ENCODE peak calls at places on chromosomes 3 and 15, in nine cellular contexts. E is cardiac muscle cell, F is PC-3, S is coronary artery, D is fibroblast of pulmonary artery, U is stomach, B is right lobe of liver, T is PC-9, G is choroid plexus epithelial cell. Q is an unnamed sample.

GRCh38 chr3:127071597-127072001 is 88.7 kb downstream of the PLXNA1 start:
- DNase-seq in T (no peak), B (no peak), S (no peak), E (no peak), D (no peak), F (no peak), G (no peak), U (no peak), Q (no peak)

GRCh38 chr15:48049736-48050135 is 71.1 kb upstream of the SLC24A5 start:
- DNase-seq in G (peak), U (no peak), S (no peak), D (no peak), B (no peak), E (no peak), T (no peak), F (no peak), Q (no peak)

GRCh38 chr3:37905987-37906674 is 44.5 kb downstream of the CTDSPL start:
- DNase-seq in S (no peak), F (no peak), B (no peak), T (no peak), E (peak), D (peak), U (no peak), G (peak), Q (peak)

GRCh38 chr15:90701880-90702630 is 15.1 kb upstream of the BLM start:
- DNase-seq in G (peak), B (no peak), U (no peak), F (no peak), E (no peak), S (no peak), D (peak), T (no peak), Q (peak)

GRCh38 chr15:98076021-98076816 is 115.7 kb downstream of the ARRDC4 start:
- DNase-seq in F (no peak), S (no peak), E (peak), B (no peak), D (no peak), G (peak), U (no peak), T (no peak), Q (peak)

GRCh38 chr15:83289160-83289559 is 4.7 kb upstream of the BNC1 start:
- DNase-seq in T (no peak), D (no peak), B (no peak), U (no peak), E (no peak), F (peak), G (no peak), S (no peak), Q (peak)

GRCh38 chr15:90994059-90994416 is 297 bp downstream of the PRC1 start:
- DNase-seq in G (no peak), T (no peak), D (no peak), S (no peak), B (peak), F (no peak), E (peak), U (peak), Q (no peak)

GRCh38 chr15:25803541-25803940 is 59.6 kb downstream of the ATP10A start:
- DNase-seq in T (no peak), S (peak), G (no peak), B (no peak), F (no peak), U (no peak), E (no peak), D (no peak), Q (no peak)

GRCh38 chr3:61682671-61683408 is 121.5 kb downstream of the PTPRG start:
- DNase-seq in S (no peak), E (no peak), B (no peak), D (no peak), T (peak), G (no peak), F (no peak), U (no peak), Q (peak)

GRCh38 chr3:172939651-172940293 is 189.2 kb downstream of the ECT2 start:
- DNase-seq in B (no peak), E (peak), S (no peak), F (peak), G (peak), T (no peak), U (no peak), D (peak), Q (no peak)

GRCh38 chr3:120429921-120430361 is 20.9 kb downstream of the FSTL1 start:
- DNase-seq in F (no peak), T (no peak), U (no peak), E (no peak), S (peak), G (peak), D (no peak), B (no peak), Q (peak)

GRCh38 chr3:171457263-171458055 is 2.7 kb downstream of the TNIK start:
- DNase-seq in U (no peak), B (no peak), S (no peak), D (no peak), T (no peak), E (peak), F (no peak), G (no peak), Q (no peak)

GRCh38 chr3:71753716-71754609 is at the start of gene GPR27:
- DNase-seq in B (peak), D (peak), T (no peak), E (peak), F (no peak), G (peak), U (no peak), S (no peak), Q (peak)

GRCh38 chr3:154142608-154143007 is 21.4 kb downstream of the ARHGEF26 start:
- DNase-seq in F (no peak), D (no peak), B (no peak), G (peak), E (no peak), S (no peak), U (no peak), T (no peak), Q (no peak)

GRCh38 chr15:53513431-53513830 is 246.0 kb downstream of the WDR72 start:
- DNase-seq in T (no peak), U (no peak), F (no peak), D (no peak), B (no peak), S (no peak), E (no peak), G (no peak), Q (no peak)

GRCh38 chr3:122902326-122902725 is 107.5 kb downstream of the SLC49A4 start:
- DNase-seq in B (no peak), G (peak), E (no peak), U (no peak), F (peak), D (no peak), S (no peak), T (peak), Q (peak)

GRCh38 chr3:31635586-31635985 is 102.9 kb downstream of the STT3B start:
- DNase-seq in B (no peak), T (no peak), G (peak), U (no peak), E (no peak), D (no peak), S (no peak), F (no peak), Q (no peak)

GRCh38 chr3:179323197-179323901 is 518 bp downstream of the ZNF639 start:
- DNase-seq in T (peak), G (peak), U (peak), E (peak), D (peak), F (peak), B (peak), S (peak), Q (peak)

GRCh38 chr15:29044506-29044905 is 158.7 kb downstream of the APBA2 start:
- DNase-seq in E (no peak), G (peak), F (no peak), S (peak), T (no peak), D (no peak), U (no peak), B (no peak), Q (no peak)

GRCh38 chr3:129701161-129701560 is 94.7 kb upstream of the PLXND1 start:
- DNase-seq in G (no peak), E (no peak), U (no peak), F (no peak), T (no peak), B (no peak), D (no peak), S (no peak), Q (no peak)

GRCh38 chr15:48516125-48516524 is 129.4 kb downstream of the FBN1 start:
- DNase-seq in U (no peak), B (no peak), D (peak), G (no peak), E (no peak), F (no peak), S (no peak), T (no peak), Q (no peak)

GRCh38 chr3:25592510-25592968 is 72.2 kb downstream of the TOP2B start:
- DNase-seq in D (peak), S (peak), F (peak), G (peak), E (peak), T (peak), U (no peak), B (no peak), Q (peak)
- TF ChIP-seq CTCF in D (peak), S (no peak), F (no peak), G (peak), E (peak), T (no peak), U (no peak), B (no peak), Q (peak)

DNA sequence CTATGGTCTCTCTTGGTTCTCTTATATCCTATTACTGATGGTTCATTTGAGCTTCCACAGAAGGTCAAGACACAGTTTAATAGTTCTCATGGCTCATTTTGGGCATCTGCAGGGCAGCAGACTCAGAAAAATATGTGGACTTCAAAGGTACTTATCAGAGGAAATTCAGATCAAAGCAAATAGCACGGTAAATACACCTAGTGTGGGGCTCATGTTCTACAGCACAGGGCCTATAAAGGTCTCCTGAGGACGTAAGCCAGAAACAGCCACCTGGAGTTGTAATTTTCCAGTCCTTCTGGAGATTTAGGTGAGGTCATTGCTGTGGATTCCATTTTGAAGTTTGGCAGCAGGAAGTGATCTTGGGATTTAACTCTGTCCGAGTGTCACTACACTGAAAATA is 134.5 kb upstream of the SGO1 start:
- DNase-seq in B (no peak), D (no peak), G (no peak), T (peak), U (peak), F (no peak), S (no peak), E (no peak), Q (no peak)
- TF ChIP-seq CTCF in B (no peak), D (no peak), G (no peak), T (no peak), U (no peak), F (no peak), S (no peak), E (no peak), Q (no peak)

GRCh38 chr3:184503647-184504046 is 57.9 kb upstream of the EPHB3 start:
- DNase-seq in T (no peak), D (no peak), E (no peak), S (no peak), G (no peak), U (no peak), B (no peak), F (no peak), Q (no peak)
- TF ChIP-seq CTCF in T (no peak), D (no peak), E (no peak), S (no peak), G (no peak), U (no peak), B (no peak), F (peak), Q (no peak)

DNA sequence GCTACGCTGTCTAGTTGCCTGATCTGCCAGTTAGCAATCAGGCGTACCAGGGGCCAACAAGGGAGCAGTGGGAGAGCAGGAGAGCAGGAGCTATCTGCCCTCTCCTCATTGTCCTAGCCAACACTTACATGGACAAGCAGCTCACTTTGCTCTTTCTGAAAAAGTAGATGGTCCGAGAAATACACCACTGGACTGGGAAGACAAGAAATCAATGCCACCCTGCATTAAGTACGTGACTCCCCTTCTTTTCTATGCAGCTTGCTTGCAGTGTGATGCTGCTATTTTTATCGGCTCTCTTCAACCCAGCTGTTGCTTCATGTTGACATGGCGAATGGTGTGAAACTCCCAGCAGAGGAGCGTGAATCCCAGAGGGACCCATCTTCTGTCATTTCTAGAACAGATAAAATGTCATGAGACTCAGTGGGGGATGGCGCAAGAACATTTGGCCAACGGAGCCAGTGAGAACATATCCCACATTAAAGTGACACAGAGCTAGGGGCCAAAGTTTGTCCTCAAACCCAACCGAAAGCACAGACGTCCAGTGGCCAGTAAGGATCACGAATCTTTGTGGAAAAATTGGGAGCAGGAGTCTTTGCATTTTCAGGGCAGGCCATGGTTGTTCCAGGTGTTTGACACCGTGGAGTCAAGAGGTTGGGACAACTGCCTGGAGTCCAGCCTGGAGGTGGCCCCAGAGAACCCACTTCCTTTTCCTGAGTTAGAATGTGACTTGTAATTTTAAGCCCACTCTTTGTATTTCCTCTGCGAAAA is 53.7 kb upstream of the MEF2A start:
- DNase-seq in U (no peak), S (no peak), T (no peak), G (peak), B (no peak), F (no peak), D (peak), E (peak), Q (no peak)
- TF ChIP-seq CTCF in U (no peak), S (no peak), T (no peak), G (no peak), B (no peak), F (no peak), D (no peak), E (no peak), Q (no peak)

DNA sequence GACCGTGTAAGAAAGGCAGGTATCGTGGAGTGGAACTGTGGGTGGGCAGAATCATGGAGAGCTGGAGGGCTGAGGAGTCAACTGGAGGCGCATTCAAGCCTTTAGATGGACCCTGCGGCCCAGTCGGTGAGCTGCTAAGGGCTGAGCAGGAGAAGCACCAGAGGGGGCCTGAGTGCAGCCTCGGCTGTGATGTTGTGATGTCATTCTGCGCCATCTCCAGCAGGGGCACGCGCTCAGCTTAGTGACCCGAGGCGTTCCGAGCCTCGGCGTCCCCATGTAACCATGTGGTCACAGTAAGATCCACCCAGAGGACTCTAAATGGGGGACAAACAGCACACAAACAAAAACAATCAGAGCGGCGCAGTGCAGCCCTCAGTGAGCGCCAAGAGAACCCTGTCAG is 76.8 kb downstream of the VGLL4 start:
- DNase-seq in D (no peak), E (no peak), S (no peak), U (no peak), G (no peak), T (no peak), B (no peak), F (no peak), Q (no peak)
- TF ChIP-seq CTCF in D (no peak), E (no peak), S (no peak), U (no peak), G (peak), T (no peak), B (no peak), F (no peak), Q (no peak)

DNA sequence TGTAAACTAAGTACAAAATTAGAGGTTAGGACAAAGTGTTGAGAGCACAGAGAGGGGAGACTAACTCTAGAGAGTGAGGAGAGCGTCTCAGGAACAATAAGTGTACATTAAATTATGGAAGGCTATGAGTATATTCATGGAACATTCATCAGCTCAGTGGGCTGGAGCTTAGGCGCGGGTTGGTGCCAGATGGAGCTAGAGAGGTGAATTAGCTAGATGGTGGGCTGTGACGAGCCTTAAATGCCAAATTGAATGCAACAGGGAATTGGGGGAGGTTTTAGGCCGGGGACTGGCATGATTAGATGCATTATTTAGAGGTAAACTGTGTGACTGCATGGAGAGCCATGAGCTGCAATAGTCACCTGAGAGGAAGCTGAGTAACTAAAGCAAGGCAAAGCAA is 97.1 kb downstream of the TMEM108 start:
- DNase-seq in F (no peak), E (no peak), D (no peak), T (no peak), S (no peak), G (no peak), B (no peak), U (no peak), Q (no peak)
- TF ChIP-seq CTCF in F (no peak), E (no peak), D (no peak), T (no peak), S (no peak), G (no peak), B (no peak), U (no peak), Q (no peak)

GRCh38 chr3:157447026-157447694 is 10.5 kb downstream of the PTX3 start:
- DNase-seq in E (no peak), B (no peak), T (no peak), S (no peak), U (no peak), F (peak), D (peak), G (peak), Q (peak)
- TF ChIP-seq CTCF in E (peak), B (peak), T (peak), S (no peak), U (no peak), F (peak), D (peak), G (peak), Q (peak)

GRCh38 chr3:146326875-146327543 is 76.1 kb upstream of the PLSCR4 start:
- DNase-seq in G (peak), E (peak), S (no peak), B (no peak), U (peak), T (no peak), D (peak), F (peak), Q (peak)
- TF ChIP-seq CTCF in G (peak), E (peak), S (no peak), B (peak), U (no peak), T (peak), D (peak), F (peak), Q (peak)

GRCh38 chr15:52179278-52180195 is 11.7 kb downstream of the GNB5 start:
- DNase-seq in F (peak), E (peak), U (peak), G (peak), T (peak), S (peak), B (peak), D (peak), Q (peak)
- TF ChIP-seq CTCF in F (no peak), E (no peak), U (no peak), G (no peak), T (no peak), S (no peak), B (no peak), D (no peak), Q (no peak)

GRCh38 chr15:69132430-69132829 is 28.0 kb upstream of the GLCE start:
- DNase-seq in F (no peak), U (no peak), B (no peak), G (no peak), D (no peak), S (no peak), E (no peak), T (no peak), Q (no peak)

GRCh38 chr15:69133862-69134519 is 26.4 kb upstream of the GLCE start:
- DNase-seq in S (no peak), G (no peak), T (no peak), U (no peak), E (no peak), F (no peak), B (peak), D (no peak), Q (no peak)

GRCh38 chr15:69134841-69135240 is 25.6 kb upstream of the GLCE start:
- DNase-seq in B (no peak), E (no peak), F (no peak), T (no peak), G (no peak), D (no peak), S (no peak), U (no peak), Q (no peak)

GRCh38 chr15:69131362-69132215 is 28.8 kb upstream of the GLCE start:
- DNase-seq in U (no peak), S (no peak), B (no peak), D (no peak), T (no peak), E (no peak), G (no peak), F (no peak), Q (no peak)

GRCh38 chr15:69132935-69133861 is 27.2 kb upstream of the GLCE start:
- DNase-seq in B (no peak), U (no peak), G (no peak), S (no peak), T (peak), D (no peak), F (peak), E (no peak), Q (no peak)
- TF ChIP-seq CTCF in B (no peak), U (no peak), G (no peak), S (no peak), T (peak), D (no peak), F (peak), E (no peak), Q (no peak)